ENCODE peak calls at places on chromosomes 1 and 21, in four cellular contexts. J is HepG2, S is GM12878, A is HCT116. K is an unnamed sample.

GRCh38 chr1:7230121-7230895 is 445.1 kb downstream of the CAMTA1 start:
- DNase-seq in J (no peak), S (no peak), A (no peak), K (no peak)

GRCh38 chr1:152622803-152623202 is at the start of gene LCE3A:
- DNase-seq in J (no peak), S (no peak), A (no peak), K (no peak)

GRCh38 chr1:61322769-61323168 is 240.4 kb downstream of the NFIA start:
- DNase-seq in J (peak; percentile 49), S (no peak), A (no peak), K (no peak)

GRCh38 chr1:29478046-29478791 is 241.9 kb downstream of the PTPRU start:
- DNase-seq in J (no peak), S (no peak), A (no peak), K (peak; percentile 70)

GRCh38 chr1:17012775-17013501 is 1.2 kb upstream of the ATP13A2 start:
- DNase-seq in J (no peak), S (no peak), A (no peak), K (peak; percentile 45)

GRCh38 chr1:151238467-151238739 is 16.1 kb upstream of the PSMD4 start:
- DNase-seq in J (no peak), S (no peak), A (no peak), K (no peak)

GRCh38 chr1:154837034-154837678 is 32.9 kb downstream of the KCNN3 start:
- DNase-seq in J (no peak), S (no peak), A (no peak), K (no peak)

GRCh38 chr1:147640553-147641165 is 29.7 kb downstream of the ACP6 start:
- DNase-seq in J (peak; percentile 65), S (no peak), A (peak; percentile 44), K (peak; percentile 90)

GRCh38 chr1:183191833-183192232 is 5.8 kb downstream of the LAMC2 start:
- DNase-seq in J (no peak), S (no peak), A (no peak), K (no peak)

GRCh38 chr1:25006770-25007169 is 76.7 kb upstream of the RUNX3 start:
- DNase-seq in J (no peak), S (no peak), A (no peak), K (no peak)

GRCh38 chr1:56550132-56550531 is 29.2 kb downstream of the PLPP3 start:
- DNase-seq in J (no peak), S (no peak), A (no peak), K (peak; percentile 39)
- TF ChIP-seq ATF3 in J (no peak), S (no peak), A (no peak), K (no peak)

DNA sequence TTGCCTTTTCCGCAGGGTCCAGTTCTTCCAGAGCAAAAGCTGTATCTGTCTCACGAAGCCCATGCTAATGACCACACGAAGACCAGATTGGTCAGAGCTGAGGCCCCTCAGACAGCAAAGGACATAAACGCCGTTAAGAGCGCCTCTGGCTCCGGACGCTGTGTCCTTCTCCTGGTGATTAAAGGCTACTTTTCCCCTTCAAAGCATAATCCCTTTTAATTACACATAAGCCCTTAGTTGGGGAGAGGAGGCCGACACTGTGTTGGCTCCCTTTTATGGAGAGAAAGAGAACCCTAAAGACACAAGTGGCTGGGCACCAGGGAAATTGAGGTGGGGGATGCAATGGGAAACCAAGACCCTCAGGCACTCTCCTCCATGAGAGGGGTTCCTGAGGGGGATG is at the start of gene ABCA4:
- DNase-seq in J (no peak), S (no peak), A (no peak), K (no peak)
- TF ChIP-seq ATF3 in J (no peak), S (no peak), A (no peak), K (no peak)

DNA sequence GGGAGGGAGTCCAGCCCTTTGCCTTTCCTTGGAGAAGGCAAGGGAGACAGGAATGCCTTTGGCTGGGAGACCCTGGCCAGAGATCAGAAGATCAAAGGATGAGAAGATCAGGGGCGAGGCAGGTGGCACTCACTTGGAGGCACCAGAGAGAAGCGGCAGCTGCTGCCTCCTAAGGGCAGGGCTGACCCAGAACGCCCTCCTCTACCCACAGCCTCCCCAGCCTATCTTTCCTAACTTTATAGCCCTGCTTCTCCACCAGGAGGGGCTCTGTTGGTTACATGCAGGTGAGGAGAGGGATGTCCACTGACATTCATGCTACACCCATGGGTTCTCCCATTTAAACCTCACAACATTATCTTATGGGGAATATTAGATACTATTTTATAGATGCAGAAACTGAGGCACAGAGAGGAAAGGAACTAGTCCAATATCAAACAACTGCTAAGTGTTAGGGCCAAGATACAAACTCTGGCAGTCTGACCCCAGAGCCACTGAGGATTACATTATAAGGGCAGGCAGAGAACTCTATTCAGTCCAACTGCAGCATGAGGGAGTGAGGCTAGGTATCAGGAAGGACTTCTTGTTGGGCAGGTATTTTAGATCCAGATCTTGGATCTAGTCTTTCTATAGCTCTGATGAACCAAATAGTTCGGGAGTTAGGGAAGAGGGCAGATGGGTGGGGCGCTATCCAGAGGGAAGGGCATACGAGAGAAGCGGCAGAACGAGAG is 19.9 kb downstream of the LGR6 start:
- DNase-seq in J (no peak), S (no peak), A (no peak), K (peak; percentile 69)
- TF ChIP-seq ATF3 in J (no peak), S (no peak), A (no peak), K (no peak)

GRCh38 chr1:157137773-157138219 is 399 bp downstream of the ETV3 start:
- DNase-seq in J (no peak), S (no peak), A (no peak), K (no peak)

GRCh38 chr1:157135646-157136045 is 2.5 kb downstream of the ETV3 start:
- DNase-seq in J (peak; percentile 29), S (no peak), A (no peak), K (no peak)

GRCh38 chr1:157137051-157137772 is 983 bp downstream of the ETV3 start:
- DNase-seq in J (no peak), S (no peak), A (no peak), K (no peak)

GRCh38 chr1:157135070-157135469 is 3.1 kb downstream of the ETV3 start:
- DNase-seq in J (no peak), S (no peak), A (no peak), K (no peak)

GRCh38 chr1:157136133-157136532 is 2.1 kb downstream of the ETV3 start:
- DNase-seq in J (peak; percentile 22), S (no peak), A (no peak), K (no peak)
- TF ChIP-seq ATF3 in J (no peak), S (no peak), A (no peak), K (no peak)

DNA sequence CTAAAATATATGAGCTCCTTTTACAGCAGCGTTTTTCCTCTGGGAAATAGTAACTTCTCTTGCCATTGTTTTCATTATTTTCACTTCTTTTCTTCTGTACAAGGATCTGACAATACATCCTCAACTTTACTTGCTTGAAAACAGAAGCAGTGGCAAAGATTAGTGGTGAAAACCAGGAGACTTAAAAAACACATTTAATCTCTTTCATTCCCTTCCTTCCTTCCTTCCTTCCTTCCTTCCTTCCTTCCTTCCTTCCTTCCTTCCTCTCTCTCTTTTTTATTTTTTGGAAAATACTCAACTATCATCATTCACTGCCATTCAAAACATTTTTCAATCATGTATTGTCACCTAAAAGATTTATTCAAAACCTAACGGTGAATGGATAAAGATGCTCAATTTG is 1411.4 kb downstream of the NCAM2 start:
- DNase-seq in J (no peak), S (no peak), A (no peak), K (no peak)
- TF ChIP-seq ATF3 in J (no peak), S (no peak), A (no peak), K (no peak)

GRCh38 chr21:40185208-40185607 is 318.0 kb downstream of the PCP4 start:
- DNase-seq in J (no peak), S (no peak), A (no peak), K (no peak)
- TF ChIP-seq ATF3 in J (no peak), S (no peak), A (no peak), K (no peak)

GRCh38 chr1:38154089-38154470 is 107.5 kb upstream of the POU3F1 start:
- DNase-seq in J (no peak), S (no peak), A (no peak), K (no peak)

GRCh38 chr1:38153426-38154088 is 107.0 kb upstream of the POU3F1 start:
- DNase-seq in J (no peak), S (no peak), A (no peak), K (no peak)

GRCh38 chr1:38151399-38151798 is 104.8 kb upstream of the POU3F1 start:
- DNase-seq in J (no peak), S (peak; percentile 35), A (no peak), K (no peak)

GRCh38 chr1:38152351-38153082 is 105.9 kb upstream of the POU3F1 start:
- DNase-seq in J (peak; percentile 27), S (peak; percentile 51), A (no peak), K (no peak)
- TF ChIP-seq ATF3 in J (no peak), S (no peak), A (no peak), K (no peak)

GRCh38 chr1:230707732-230708630 is 5.9 kb downstream of the AGT start:
- DNase-seq in J (no peak), S (no peak), A (no peak), K (no peak)

GRCh38 chr1:230710543-230710904 is 3.4 kb downstream of the AGT start:
- DNase-seq in J (no peak), S (no peak), A (no peak), K (no peak)

GRCh38 chr1:230706887-230707731 is 6.8 kb downstream of the AGT start:
- DNase-seq in J (no peak), S (no peak), A (no peak), K (no peak)

GRCh38 chr1:230709619-230710542 is 4.0 kb downstream of the AGT start:
- DNase-seq in J (no peak), S (no peak), A (no peak), K (no peak)

DNA sequence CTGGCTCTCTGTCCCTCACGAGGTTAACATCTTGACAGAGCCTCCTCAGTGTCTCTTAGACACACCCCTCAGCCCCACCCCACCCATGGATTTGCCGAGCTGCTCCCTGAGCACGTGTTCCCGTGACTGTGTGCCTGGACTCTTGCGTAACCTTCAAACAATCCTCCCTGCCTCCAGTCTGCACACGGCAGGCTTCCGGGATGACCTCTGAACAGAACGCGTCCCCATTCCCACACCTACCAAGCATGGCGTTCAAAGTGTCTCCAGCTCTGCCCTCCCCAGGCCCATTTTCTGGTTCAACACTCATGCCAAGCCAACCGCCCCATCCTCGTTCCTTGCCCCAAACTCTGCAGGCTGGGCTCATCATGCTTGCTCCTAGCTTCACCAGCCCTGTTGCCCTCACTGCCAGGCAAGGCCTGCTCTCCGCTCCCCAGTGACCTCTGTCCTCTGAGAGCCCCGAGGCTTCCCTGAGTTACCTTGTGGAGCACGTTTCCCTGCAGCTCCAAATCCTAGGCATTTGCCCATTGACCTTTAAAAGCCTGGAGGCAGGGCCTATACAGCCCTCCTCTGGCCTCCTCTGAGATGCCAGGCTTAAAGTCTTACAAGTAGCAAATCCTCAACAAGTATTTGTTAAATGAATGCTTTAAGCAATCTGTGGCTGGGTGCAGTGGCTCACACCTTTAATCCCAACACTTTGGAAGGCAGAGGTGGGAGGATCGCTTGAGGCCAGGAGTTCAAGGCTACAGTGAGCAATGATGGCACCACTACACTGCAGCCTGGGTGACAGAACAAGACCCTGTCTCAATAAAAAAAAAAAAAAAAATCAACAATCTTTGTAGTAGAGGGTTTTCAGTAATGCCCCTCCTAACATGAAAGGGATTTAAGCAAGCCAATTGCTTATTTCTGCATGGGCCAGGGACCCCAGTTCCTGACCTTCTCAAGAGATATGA is 5.0 kb downstream of the AGT start:
- DNase-seq in J (peak; percentile 94), S (no peak), A (no peak), K (no peak)
- TF ChIP-seq ATF3 in J (peak; percentile 81), S (no peak), A (no peak), K (no peak)